ENCODE peak calls at places on chromosomes 12 and 14, in five cellular contexts. C is iris pigment epithelial cell; M is posterior cingulate gyrus; B is stimulated activated CD4-positive, alpha-beta T cell treated with anti-CD3 and anti-CD28 coated beads, Interleukin-4, amount 100 ng/mL, for 48 hours; L is head of caudate nucleus. D is an unnamed sample.

GRCh38 chr14:89573399-89573657 is 156.3 kb upstream of the FOXN3 start:
- DNase-seq in C (no peak), M (no peak), B (no peak), L (no peak), D (no peak)

GRCh38 chr14:74475678-74476077 is 17.4 kb downstream of the NPC2 start:
- DNase-seq in C (peak; percentile 80), M (no peak), B (no peak), L (no peak), D (peak; percentile 55)

GRCh38 chr12:109517619-109518018 is 40.2 kb downstream of the UBE3B start:
- DNase-seq in C (no peak), M (no peak), B (no peak), L (no peak), D (no peak)

GRCh38 chr14:36048667-36049066 is 127.9 kb downstream of the PTCSC3 start:
- DNase-seq in C (no peak), M (no peak), B (no peak), L (no peak), D (no peak)

GRCh38 chr12:112973016-112973711 is 5.2 kb upstream of the OAS2 start:
- DNase-seq in C (no peak), M (no peak), B (no peak), L (no peak), D (no peak)

GRCh38 chr12:103821773-103822172 is 19.3 kb downstream of the NT5DC3 start:
- DNase-seq in C (peak; percentile 80), M (no peak), B (no peak), L (no peak), D (no peak)

GRCh38 chr12:19316420-19316819 is 122.9 kb upstream of the AEBP2 start:
- DNase-seq in C (peak; percentile 64), M (no peak), B (no peak), L (peak; percentile 28), D (peak; percentile 54)

GRCh38 chr14:90140298-90140955 is 78.6 kb downstream of the KCNK13 start:
- DNase-seq in C (peak; percentile 35), M (no peak), B (no peak), L (no peak), D (no peak)

GRCh38 chr12:132429932-132430643 is 59.9 kb upstream of the FBRSL1 start:
- DNase-seq in C (peak; percentile 23), M (no peak), B (no peak), L (no peak), D (peak; percentile 60)

GRCh38 chr14:56810850-56811595 is 744 bp upstream of the OTX2 start:
- DNase-seq in C (no peak), M (no peak), B (no peak), L (no peak), D (no peak)

GRCh38 chr12:111055181-111055880 is 135.0 kb upstream of the MYL2 start:
- DNase-seq in C (no peak), M (no peak), B (no peak), L (no peak), D (no peak)

GRCh38 chr12:53725824-53726223 is 1.4 kb downstream of the CALCOCO1 start:
- DNase-seq in C (peak; percentile 36), M (no peak), B (no peak), L (peak; percentile 70), D (peak; percentile 38)

GRCh38 chr12:56346663-56347062 is 8.0 kb downstream of the IL23A start:
- DNase-seq in C (peak; percentile 12), M (no peak), B (no peak), L (no peak), D (peak; percentile 22)